ENCODE peak calls at places on chromosomes 2 and 18, in seven cellular contexts. H is epithelial cell of proximal tubule, V is heart left ventricle, M is NB4, B is pancreas, S is HL-60, W is left ventricle myocardium inferior. J is an unnamed sample.

GRCh38 chr18:11387880-11388279 is 221.5 kb upstream of the SLC35G4 start:
- DNase-seq in V (peak), M (peak), W (peak), B (peak), H (peak), S (peak), J (peak)

GRCh38 chr2:221724631-221725203 is 152.6 kb upstream of the EPHA4 start:
- DNase-seq in B (no peak), V (no peak), M (no peak), S (no peak), H (no peak), W (no peak), J (no peak)

GRCh38 chr18:58649966-58650816 is 21.1 kb upstream of the MALT1 start:
- DNase-seq in B (no peak), W (no peak), M (peak), S (peak), H (no peak), V (no peak), J (no peak)

GRCh38 chr18:45652703-45653490 is 37.6 kb downstream of the SLC14A2 start:
- DNase-seq in B (no peak), M (no peak), S (peak), H (no peak), V (no peak), W (no peak), J (no peak)

GRCh38 chr2:106073608-106074406 is 120.3 kb downstream of the UXS1 start:
- DNase-seq in S (peak), B (no peak), H (no peak), M (peak), W (no peak), V (no peak), J (no peak)

GRCh38 chr2:11796190-11797171 is 50.0 kb downstream of the LPIN1 start:
- DNase-seq in M (no peak), W (no peak), H (no peak), S (no peak), B (no peak), V (no peak), J (no peak)

GRCh38 chr2:98674233-98674964 is 56.5 kb downstream of the MGAT4A start:
- DNase-seq in W (no peak), M (no peak), V (no peak), S (no peak), B (no peak), H (no peak), J (no peak)

GRCh38 chr2:43985359-43985758 is 10.4 kb downstream of the LRPPRC start:
- DNase-seq in H (no peak), B (no peak), W (no peak), V (no peak), S (no peak), M (no peak), J (no peak)

GRCh38 chr2:223760838-223761502 is 76.4 kb downstream of the AP1S3 start:
- DNase-seq in S (peak), W (no peak), M (peak), B (no peak), V (no peak), H (peak), J (no peak)

GRCh38 chr2:101337877-101338276 is 29.4 kb upstream of the RNF149 start:
- DNase-seq in M (no peak), H (no peak), S (no peak), V (no peak), W (no peak), B (no peak), J (no peak)
- H3K4me3 ChIP-seq in M (no peak), H (no peak), S (no peak), V (no peak), W (no peak), B (no peak), J (no peak)

GRCh38 chr2:233761040-233761769 is 1.1 kb downstream of the UGT1A1 start:
- DNase-seq in B (no peak), M (no peak), W (no peak), S (no peak), V (no peak), H (no peak), J (no peak)
- TF ChIP-seq CTCF in B (no peak), M (no peak), W (no peak), S (no peak), V (no peak), H (no peak), J (no peak)

GRCh38 chr2:238791345-238791744 is 56.5 kb upstream of the TWIST2 start:
- DNase-seq in W (no peak), S (no peak), B (no peak), M (no peak), V (no peak), H (no peak), J (no peak)
- H3K4me3 ChIP-seq in W (no peak), S (no peak), B (no peak), M (no peak), V (no peak), H (no peak), J (no peak)

GRCh38 chr2:3612639-3613523 is 18.0 kb downstream of the COLEC11 start:
- DNase-seq in S (no peak), M (no peak), W (no peak), H (no peak), B (no peak), V (no peak), J (no peak)
- TF ChIP-seq CTCF in S (no peak), M (no peak), W (no peak), H (no peak), B (no peak), V (no peak), J (no peak)

J was measured in BE2C.